ENCODE peak calls at places on chromosomes 5 and 9, in four cellular contexts. W is A673, R is hepatocyte, N is Peyer's patch. V is an unnamed sample. For H3K36me3 and H3K4me1, the result is how much of the 10 kb centered on the place peaks cover.

GRCh38 chr5:62718368-62718767 is 139.7 kb downstream of the LRRC70 start:
- DNase-seq in N (no peak), W (no peak), R (no peak), V (no peak)

GRCh38 chr9:106482733-106483132 is 380.2 kb upstream of the ZNF462 start:
- DNase-seq in W (no peak), R (no peak), N (no peak), V (no peak)

GRCh38 chr9:22136446-22137140 is 127.5 kb upstream of the CDKN2B start:
- DNase-seq in W (no peak), R (no peak), N (no peak), V (no peak)

GRCh38 chr9:137205126-137206069 is at the start of the genes NDOR1 and TMEM203:
- DNase-seq in N (peak), W (peak), R (peak), V (peak)

GRCh38 chr9:116942593-116943061 is 255.5 kb downstream of the TRIM32 start:
- DNase-seq in R (no peak), N (no peak), W (no peak), V (no peak)

GRCh38 chr5:172453986-172454354 is 355 bp downstream of the SH3PXD2B start:
- DNase-seq in W (peak), R (peak), N (peak), V (no peak)

GRCh38 chr5:108801776-108802175 is 54.1 kb downstream of the FER start:
- DNase-seq in W (peak), N (no peak), R (no peak), V (no peak)

GRCh38 chr9:33113799-33114547 is 37.5 kb upstream of the SMU1 start:
- DNase-seq in N (no peak), R (no peak), W (no peak), V (no peak)

GRCh38 chr5:76867827-76868693 is 18.2 kb downstream of the S100Z start:
- DNase-seq in R (peak), W (peak), N (peak), V (peak)

GRCh38 chr5:159669559-159669958 is 246.7 kb upstream of the ADRA1B start:
- DNase-seq in R (no peak), W (no peak), N (no peak), V (no peak)

GRCh38 chr9:107175826-107176500 is 107.1 kb upstream of the RAD23B start:
- DNase-seq in N (no peak), W (no peak), R (no peak), V (no peak)

GRCh38 chr5:80853413-80853812 is 106.8 kb upstream of the RASGRF2 start:
- DNase-seq in N (no peak), W (no peak), R (no peak), V (no peak)

GRCh38 chr5:178123987-178124925 is 6.6 kb upstream of the RMND5B start:
- DNase-seq in W (no peak), N (no peak), R (peak), V (no peak)

GRCh38 chr9:82404484-82405280 is 416.1 kb downstream of the SPATA31D1 start:
- DNase-seq in W (peak), R (no peak), N (no peak), V (no peak)

GRCh38 chr9:127931092-127931881 is 710 bp upstream of the PIP5KL1 start:
- DNase-seq in W (peak), R (peak), N (no peak), V (no peak)

GRCh38 chr5:145350501-145350900 is 484.6 kb downstream of the PRELID2 start:
- DNase-seq in N (no peak), W (no peak), R (no peak), V (no peak)

GRCh38 chr9:106622148-106622547 is 240.8 kb upstream of the ZNF462 start:
- DNase-seq in W (peak), R (no peak), N (no peak), V (no peak)

GRCh38 chr5:170265527-170265926 is 32.0 kb downstream of the LCP2 start:
- DNase-seq in N (no peak), R (peak), W (peak), V (no peak)

GRCh38 chr9:23587903-23588302 is 238.1 kb downstream of the ELAVL2 start:
- DNase-seq in N (no peak), W (no peak), R (no peak), V (no peak)

GRCh38 chr9:19229725-19230355 is 653 bp upstream of the DENND4C start:
- DNase-seq in N (peak), R (no peak), W (peak), V (no peak)

GRCh38 chr9:113219972-113220371 is 1.1 kb downstream of the FKBP15 start:
- DNase-seq in W (no peak), R (no peak), N (no peak), V (no peak)

GRCh38 chr5:125227333-125228075 is 481.1 kb upstream of the ZNF608 start:
- DNase-seq in W (peak), N (no peak), R (peak), V (no peak)

GRCh38 chr9:115289757-115290208 is 171.8 kb upstream of the TNC start:
- DNase-seq in N (no peak), W (peak), R (peak), V (no peak)

GRCh38 chr9:78365979-78366697 is 69.2 kb downstream of the PSAT1 start:
- DNase-seq in W (peak), R (peak), N (no peak), V (no peak)

GRCh38 chr5:31554552-31554951 is 22.5 kb downstream of the C5orf22 start:
- DNase-seq in N (no peak), W (no peak), R (no peak), V (no peak)

GRCh38 chr5:20610650-20611049 is 622.6 kb upstream of the CDH18 start:
- DNase-seq in R (no peak), N (no peak), W (no peak), V (no peak)

GRCh38 chr5:95823738-95824609 is 1.4 kb upstream of the GLRX start:
- DNase-seq in R (peak), W (peak), N (peak), V (peak)

DNA sequence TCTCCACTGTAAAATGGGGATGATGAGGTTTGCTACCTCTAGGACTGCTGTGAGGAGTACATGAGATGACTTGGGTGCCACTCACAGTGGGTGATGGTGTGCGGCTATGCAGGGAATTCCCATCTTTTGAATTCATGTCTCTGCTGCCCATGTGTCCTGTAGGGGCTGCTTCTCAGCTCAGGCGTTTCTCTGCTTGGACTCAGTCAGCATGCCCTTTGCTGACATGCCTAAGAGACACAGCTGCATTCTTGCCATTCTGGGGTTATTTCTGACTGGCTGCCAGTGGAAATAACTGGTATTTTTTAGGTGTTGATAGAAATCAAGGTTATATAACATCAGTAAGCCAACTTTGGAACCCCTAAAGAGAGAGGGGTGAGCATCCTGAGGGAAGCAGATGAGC is 24.3 kb upstream of the XPA start:
- DNase-seq in N (no peak), W (no peak), R (no peak), V (no peak)
- H3K36me3 ChIP-seq in N (under half), W (under half), R (under half), V (under half)

GRCh38 chr9:4936277-4936676 is 48.8 kb upstream of the JAK2 start:
- DNase-seq in R (no peak), N (no peak), W (no peak), V (no peak)
- H3K4me1 ChIP-seq in R (under half), N (under half), W (under half), V (under half)

GRCh38 chr5:36200513-36200912 is 41.2 kb downstream of the NADK2 start:
- DNase-seq in N (no peak), W (no peak), R (no peak), V (no peak)

GRCh38 chr5:36198281-36198680 is 43.4 kb downstream of the NADK2 start:
- DNase-seq in W (no peak), N (no peak), R (no peak), V (no peak)

GRCh38 chr5:36205329-36205728 is 36.4 kb downstream of the NADK2 start:
- DNase-seq in W (no peak), N (no peak), R (no peak), V (no peak)

GRCh38 chr5:36199620-36200019 is 42.1 kb downstream of the NADK2 start:
- DNase-seq in N (no peak), W (peak), R (no peak), V (no peak)

DNA sequence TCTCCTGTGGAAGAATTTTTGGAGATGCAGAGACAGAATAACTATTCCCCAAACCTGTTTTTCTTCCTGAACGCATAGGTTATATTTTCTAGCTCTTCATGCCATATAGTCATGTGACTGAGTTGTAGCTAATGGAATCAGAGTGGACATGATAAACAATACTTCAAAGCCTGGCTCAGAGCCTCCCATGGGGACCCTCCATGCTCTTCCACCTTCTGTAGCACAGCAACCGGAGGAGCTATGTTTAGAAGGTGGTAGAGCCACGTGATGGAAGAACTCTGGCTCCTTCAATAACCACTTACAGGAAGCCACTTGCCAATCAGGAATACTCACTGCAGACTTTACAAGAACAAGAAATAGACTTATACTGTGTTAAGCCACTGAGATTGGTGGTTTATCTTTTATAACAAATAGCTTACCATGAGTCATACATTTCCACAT is 39.2 kb downstream of the NADK2 start:
- DNase-seq in N (no peak), R (no peak), W (peak), V (no peak)
- H3K36me3 ChIP-seq in N (under half), R (under half), W (under half), V (under half)

DNA sequence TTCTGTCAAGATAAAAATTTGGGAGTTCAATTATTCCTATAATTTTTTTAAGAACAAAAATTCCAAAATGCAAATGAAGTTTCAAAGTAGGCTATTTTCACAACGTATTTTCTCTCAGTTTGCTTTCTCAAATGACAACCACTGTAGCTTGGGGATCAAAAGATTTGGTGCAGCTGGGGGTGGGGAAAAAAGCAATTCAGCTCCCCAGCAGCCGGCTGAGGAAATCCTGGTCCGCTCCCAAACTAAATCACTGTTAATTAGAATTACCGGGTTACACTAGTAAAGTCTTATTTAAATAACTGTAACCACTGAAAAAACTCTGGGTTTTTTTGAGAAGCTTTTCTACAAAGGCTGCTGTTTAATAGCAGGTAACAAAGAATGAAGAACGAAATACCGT is 5.7 kb downstream of the NR6A1 start:
- DNase-seq in R (no peak), N (no peak), W (no peak), V (no peak)
- H3K4me1 ChIP-seq in R (under half), N (under half), W (half or more), V (under half)

GRCh38 chr5:176529824-176530195 is 7.4 kb downstream of the RNF44 start:
- DNase-seq in W (no peak), R (no peak), N (peak), V (no peak)
- H3K36me3 ChIP-seq in W (under half), R (under half), N (under half), V (under half)

DNA sequence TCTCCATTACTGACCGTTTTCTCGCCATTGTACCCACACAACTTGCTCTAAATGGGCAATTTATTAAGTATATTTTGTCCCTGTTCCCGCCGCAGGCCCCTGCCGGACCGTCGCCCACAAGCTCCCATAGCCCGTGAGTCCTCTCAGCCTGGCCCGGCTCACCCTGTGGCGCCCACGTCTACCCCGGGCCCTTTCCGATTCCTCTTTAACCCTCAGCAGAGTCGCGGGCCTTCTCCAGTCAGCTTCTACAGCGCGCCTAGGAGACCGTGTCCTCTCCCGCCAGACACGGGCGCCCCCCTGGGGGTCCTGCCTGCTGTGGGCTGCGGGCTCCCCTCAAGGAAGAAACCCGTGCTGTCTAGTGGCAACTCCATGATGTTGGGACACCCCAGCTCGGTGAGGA is 57.8 kb upstream of the SPATA31E1 start:
- DNase-seq in N (no peak), R (no peak), W (no peak), V (no peak)
- H3K4me1 ChIP-seq in N (under half), R (under half), W (under half), V (under half)

GRCh38 chr5:34674226-34674625 is 18.1 kb downstream of the RAI14 start:
- DNase-seq in W (no peak), N (no peak), R (no peak), V (no peak)

GRCh38 chr5:34675857-34676256 is 19.7 kb downstream of the RAI14 start:
- DNase-seq in N (no peak), W (no peak), R (no peak), V (no peak)

GRCh38 chr5:34677428-34677827 is 21.3 kb downstream of the RAI14 start:
- DNase-seq in N (no peak), R (no peak), W (no peak), V (no peak)

GRCh38 chr5:34673463-34674125 is 17.5 kb downstream of the RAI14 start:
- DNase-seq in W (no peak), N (no peak), R (no peak), V (no peak)

GRCh38 chr5:34676409-34676808 is 20.3 kb downstream of the RAI14 start:
- DNase-seq in N (no peak), R (no peak), W (no peak), V (no peak)
- H3K36me3 ChIP-seq in N (under half), R (under half), W (under half), V (under half)

GRCh38 chr5:151230048-151230680 is 6.3 kb upstream of the CCDC69 start:
- DNase-seq in N (no peak), R (no peak), W (no peak), V (no peak)
- H3K4me1 ChIP-seq in N (under half), R (under half), W (under half), V (under half)

GRCh38 chr5:135310328-135310989 is 88.6 kb downstream of the MACROH2A1 start:
- DNase-seq in W (no peak), R (peak), N (no peak), V (no peak)

GRCh38 chr5:135307143-135307903 is 91.7 kb downstream of the MACROH2A1 start:
- DNase-seq in W (no peak), R (peak), N (no peak), V (no peak)

GRCh38 chr5:135308245-135308644 is 90.8 kb downstream of the MACROH2A1 start:
- DNase-seq in W (no peak), R (peak), N (no peak), V (no peak)

GRCh38 chr5:135308752-135309151 is 90.3 kb downstream of the MACROH2A1 start:
- DNase-seq in R (peak), W (no peak), N (no peak), V (no peak)

DNA sequence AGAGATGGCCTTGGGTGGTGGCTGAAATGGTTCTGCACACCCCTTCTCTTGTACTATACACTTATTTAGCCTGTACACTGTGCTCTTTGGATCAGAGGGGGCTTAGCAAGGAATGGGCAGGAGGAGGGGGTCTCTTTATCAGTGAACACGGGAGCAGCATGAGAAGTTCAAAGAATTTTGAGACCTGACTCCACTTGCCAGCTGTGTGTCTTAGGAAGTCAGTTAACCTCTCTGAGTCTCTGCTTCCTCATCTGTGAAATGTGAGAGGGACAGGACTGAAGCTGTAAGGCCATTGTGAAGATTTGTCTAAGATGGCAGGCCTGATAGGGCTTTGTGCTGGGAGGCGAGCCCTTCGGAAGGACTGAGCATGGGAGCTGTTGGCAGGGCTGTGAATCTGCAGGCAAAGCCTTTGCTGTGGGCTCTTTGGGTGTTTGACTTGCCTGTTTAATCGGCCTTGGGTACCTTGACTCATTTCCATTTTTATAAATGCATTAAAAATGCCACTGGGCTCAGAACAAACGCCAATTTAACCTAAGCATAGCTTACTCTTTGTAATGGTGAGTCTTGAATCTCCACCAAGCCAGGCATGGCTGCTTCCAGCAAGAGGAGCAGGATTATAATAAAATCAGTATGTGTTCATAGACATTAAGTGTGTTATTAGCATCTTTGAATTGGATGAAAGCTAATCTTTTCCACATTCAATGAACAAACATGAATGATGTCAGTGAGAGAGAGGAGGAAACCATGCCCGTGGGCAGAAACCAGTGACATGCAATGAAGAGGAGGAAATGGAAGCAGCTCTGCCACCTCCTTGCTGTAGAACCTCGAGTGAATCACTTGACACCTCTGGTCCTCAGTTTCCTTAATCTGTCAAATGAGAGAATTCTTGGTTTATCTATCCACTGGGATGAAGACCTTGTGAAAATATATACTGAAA is 89.4 kb downstream of the MACROH2A1 start:
- DNase-seq in W (no peak), R (peak), N (no peak), V (no peak)
- H3K36me3 ChIP-seq in W (under half), R (under half), N (under half), V (under half)

GRCh38 chr9:17556255-17556654 is 22.6 kb upstream of the SH3GL2 start:
- DNase-seq in R (no peak), N (no peak), W (no peak), V (no peak)
- H3K4me1 ChIP-seq in R (under half), N (under half), W (under half), V (under half)

V was measured in naive thymus-derived CD4-positive, alpha-beta T cell.